ENCODE peak calls at places on chromosomes 11 and 22, in seven cellular contexts. S, H, Q, W, G, I and N are unnamed samples.

GRCh38 chr11:85766801-85767200 is 44.1 kb downstream of the SYTL2 start:
- DNase-seq in I (no peak), Q (no peak), G (no peak), W (no peak), S (no peak), H (no peak), N (no peak)

GRCh38 chr11:55501014-55501413 is 53.3 kb upstream of the OR4C15 start:
- DNase-seq in I (peak; percentile 49), G (no peak), W (no peak), Q (no peak), H (no peak), S (no peak), N (no peak)

GRCh38 chr11:46015941-46016340 is 93.5 kb downstream of the LARGE2 start:
- DNase-seq in H (no peak), Q (no peak), I (no peak), G (no peak), W (no peak), S (no peak), N (no peak)

GRCh38 chr11:120744016-120744994 is 232.8 kb downstream of the GRIK4 start:
- DNase-seq in W (no peak), I (no peak), G (no peak), Q (no peak), H (no peak), S (no peak), N (no peak)

GRCh38 chr11:11810764-11811726 is 30.7 kb upstream of the USP47 start:
- DNase-seq in Q (no peak), H (no peak), G (no peak), S (no peak), W (peak; percentile 18), I (peak; percentile 72), N (no peak)

GRCh38 chr11:45098929-45099328 is 47.5 kb upstream of the PRDM11 start:
- DNase-seq in H (no peak), S (no peak), Q (no peak), G (no peak), I (peak; percentile 34), W (no peak), N (no peak)

GRCh38 chr22:27531782-27532530 is 269.6 kb downstream of the MN1 start:
- DNase-seq in W (no peak), G (no peak), S (no peak), I (no peak), Q (no peak), H (peak; percentile 79), N (peak; percentile 45)

GRCh38 chr11:46560300-46561025 is 33.4 kb downstream of the AMBRA1 start:
- DNase-seq in H (peak; percentile 41), I (no peak), W (peak; percentile 58), S (no peak), G (peak; percentile 33), Q (peak; percentile 41), N (no peak)

GRCh38 chr11:97622795-97623194 is 1233.0 kb downstream of the JRKL start:
- DNase-seq in Q (no peak), H (peak; percentile 15), S (no peak), G (no peak), W (no peak), I (no peak), N (no peak)

GRCh38 chr11:9461068-9461759 is 402 bp downstream of the ZNF143 start:
- DNase-seq in I (peak; percentile 97), Q (peak; percentile 78), W (peak; percentile 89), G (no peak), S (peak; percentile 95), H (peak; percentile 94), N (peak; percentile 73)

GRCh38 chr22:47091241-47091691 is 328.8 kb downstream of the TBC1D22A start:
- DNase-seq in H (no peak), S (no peak), I (no peak), Q (no peak), W (no peak), G (peak; percentile 54), N (no peak)
- H3K4me3 ChIP-seq in H (peak overlapping the region; percentile 42), S (peak overlapping the region; percentile 26), I (peak overlapping the region; percentile 41), Q (no peak overlapping the region), W (no peak overlapping the region), G (peak overlapping the region; percentile 24), N (peak overlapping the region; percentile 46)

GRCh38 chr22:49052023-49052538 is 775.6 kb downstream of the BRD1 start:
- DNase-seq in G (peak; percentile 42), W (no peak), I (peak; percentile 83), H (no peak), S (no peak), Q (no peak), N (no peak)

GRCh38 chr22:49049691-49050090 is 778.0 kb downstream of the BRD1 start:
- DNase-seq in I (no peak), H (no peak), W (no peak), S (no peak), Q (no peak), G (no peak), N (no peak)

GRCh38 chr22:49052560-49052959 is 775.1 kb downstream of the BRD1 start:
- DNase-seq in H (no peak), W (no peak), Q (no peak), I (no peak), S (no peak), G (no peak), N (no peak)

GRCh38 chr22:49053574-49053973 is 774.1 kb downstream of the BRD1 start:
- DNase-seq in I (no peak), S (no peak), Q (no peak), W (no peak), H (no peak), G (no peak), N (no peak)

GRCh38 chr22:49051491-49052022 is 776.1 kb downstream of the BRD1 start:
- DNase-seq in Q (no peak), I (no peak), S (no peak), H (no peak), G (no peak), W (no peak), N (no peak)
- H3K4me3 ChIP-seq in Q (no peak overlapping the region), I (no peak overlapping the region), S (no peak overlapping the region), H (peak overlapping the region; percentile 36), G (peak overlapping the region; percentile 39), W (no peak overlapping the region), N (peak overlapping the region; percentile 35)

GRCh38 chr22:38471237-38471636 is 3.3 kb downstream of the KDELR3 start:
- DNase-seq in G (no peak), I (peak; percentile 60), W (no peak), S (no peak), H (no peak), Q (no peak), N (no peak)

GRCh38 chr22:38467904-38468760 is at the start of gene KDELR3:
- DNase-seq in S (peak; percentile 84), G (no peak), I (peak; percentile 89), H (peak; percentile 55), Q (no peak), W (no peak), N (peak; percentile 40)

GRCh38 chr22:38468761-38469305 is 937 bp downstream of the KDELR3 start:
- DNase-seq in I (peak; percentile 61), H (no peak), G (no peak), S (no peak), Q (no peak), W (no peak), N (no peak)

GRCh38 chr22:38467438-38467903 is 425 bp upstream of the KDELR3 start:
- DNase-seq in S (no peak), H (no peak), G (no peak), W (no peak), I (no peak), Q (no peak), N (no peak)

DNA sequence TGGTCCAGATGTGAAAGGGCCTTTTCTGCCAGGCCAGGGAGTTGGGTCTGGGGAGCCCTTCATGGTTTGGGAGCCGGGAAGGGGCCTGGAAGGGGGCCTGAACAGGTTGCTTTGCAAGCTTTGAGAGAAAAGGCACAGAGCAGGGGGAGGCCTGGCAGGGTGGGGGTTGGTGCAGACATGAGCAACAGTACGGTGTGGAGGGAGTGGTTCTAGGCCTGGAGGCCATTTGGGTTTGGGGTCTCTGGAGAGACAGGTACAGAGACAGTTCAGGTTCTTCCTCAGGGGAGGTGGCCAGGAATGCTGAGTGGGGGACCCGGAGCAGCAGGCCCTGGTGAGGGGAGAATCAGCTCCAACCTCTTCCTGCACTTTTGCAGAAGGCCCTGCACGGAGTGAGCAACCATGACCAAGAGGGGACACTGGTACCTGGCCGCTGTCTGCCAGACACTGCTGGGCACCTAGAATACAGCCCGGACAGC is 1.4 kb downstream of the KDELR3 start:
- DNase-seq in W (no peak), H (no peak), S (no peak), Q (no peak), G (no peak), I (peak; percentile 66), N (no peak)
- H3K4me3 ChIP-seq in W (no peak overlapping the region), H (peak overlapping the region; percentile 88), S (no peak overlapping the region), Q (no peak overlapping the region), G (no peak overlapping the region), I (no peak overlapping the region), N (peak overlapping the region; percentile 96)

GRCh38 chr11:66142370-66143263 is 72.5 kb downstream of the PACS1 start:
- DNase-seq in W (no peak), S (no peak), Q (no peak), H (no peak), I (no peak), G (no peak), N (no peak)
- H3K4me3 ChIP-seq in W (no peak overlapping the region), S (no peak overlapping the region), Q (no peak overlapping the region), H (no peak overlapping the region), I (no peak overlapping the region), G (no peak overlapping the region), N (no peak overlapping the region)

GRCh38 chr11:67351275-67352005 is 1.9 kb downstream of the POLD4 start:
- DNase-seq in G (peak; percentile 62), S (peak; percentile 48), I (peak; percentile 56), Q (peak; percentile 61), W (peak; percentile 64), H (peak; percentile 78), N (no peak)
- H3K4me3 ChIP-seq in G (peak overlapping the region; percentile 12), S (no peak overlapping the region), I (no peak overlapping the region), Q (peak overlapping the region; percentile 50), W (no peak overlapping the region), H (no peak overlapping the region), N (no peak overlapping the region)

GRCh38 chr11:96306933-96307747 is 35.9 kb downstream of the MAML2 start:
- DNase-seq in S (peak; percentile 88), H (peak; percentile 99), Q (no peak), G (peak; percentile 30), W (no peak), I (peak; percentile 72), N (peak; percentile 98)
- H3K4me3 ChIP-seq in S (peak overlapping the region; percentile 52), H (peak overlapping the region; percentile 23), Q (no peak overlapping the region), G (no peak overlapping the region), W (no peak overlapping the region), I (peak overlapping the region; percentile 62), N (peak overlapping the region; percentile 37)

GRCh38 chr22:19480789-19481188 is 1.1 kb downstream of the CDC45 start:
- DNase-seq in S (no peak), G (no peak), W (no peak), I (no peak), Q (no peak), H (no peak), N (no peak)
- H3K4me3 ChIP-seq in S (no peak overlapping the region), G (no peak overlapping the region), W (peak overlapping the region; percentile 52), I (no peak overlapping the region), Q (peak overlapping the region; percentile 97), H (peak overlapping the region; percentile 94), N (no peak overlapping the region)